ENCODE peak calls at places on chromosomes 3 and 15, in eight cellular contexts. T is cardiac fibroblast; V is transverse colon; D is GM20000; A is B cell; L is CD8-positive, alpha-beta T cell; Y is uterus; N is IMR-90. K is an unnamed sample.

GRCh38 chr15:65286069-65286703 is 497 bp downstream of the PARP16 start:
- DNase-seq in T (peak; percentile 21), V (peak; percentile 62), D (no peak), A (no peak), L (no peak), Y (no peak), N (no peak), K (peak; percentile 79)

GRCh38 chr3:11116336-11117059 is 37.8 kb upstream of the HRH1 start:
- DNase-seq in T (no peak), V (no peak), D (no peak), A (no peak), L (no peak), Y (no peak), N (peak; percentile 37), K (no peak)

GRCh38 chr15:31306036-31306425 is 20.6 kb upstream of the KLF13 start:
- DNase-seq in T (no peak), V (no peak), D (peak; percentile 3), A (no peak), L (no peak), Y (no peak), N (no peak), K (no peak)

GRCh38 chr3:14170569-14171159 is 7.7 kb downstream of the XPC start:
- DNase-seq in T (peak; percentile 10), V (no peak), D (no peak), A (no peak), L (no peak), Y (no peak), N (peak; percentile 90), K (no peak)

GRCh38 chr3:72346526-72346926 is 501.7 kb downstream of the SHQ1 start:
- DNase-seq in T (peak; percentile 96), V (no peak), D (no peak), A (no peak), L (no peak), Y (peak; percentile 54), N (peak; percentile 97), K (no peak)

GRCh38 chr15:95857124-95857757 is 473.3 kb upstream of the NR2F2 start:
- DNase-seq in T (peak; percentile 19), V (no peak), D (no peak), A (no peak), L (no peak), Y (no peak), N (peak; percentile 90), K (no peak)

GRCh38 chr3:54309601-54310000 is 187.2 kb downstream of the CACNA2D3 start:
- DNase-seq in T (no peak), V (no peak), D (no peak), A (no peak), L (no peak), Y (no peak), N (no peak), K (no peak)

GRCh38 chr3:139302084-139302800 is 41.6 kb upstream of the MRPS22 start:
- DNase-seq in T (peak; percentile 98), V (no peak), D (no peak), A (no peak), L (no peak), Y (peak; percentile 19), N (peak; percentile 99), K (no peak)

GRCh38 chr3:193896419-193896818 is 239.5 kb upstream of the HES1 start:
- DNase-seq in T (no peak), V (no peak), D (no peak), A (no peak), L (no peak), Y (no peak), N (no peak), K (no peak)

GRCh38 chr3:69535613-69536012 is 149.7 kb upstream of the FRMD4B start:
- DNase-seq in T (no peak), V (no peak), D (no peak), A (no peak), L (no peak), Y (no peak), N (no peak), K (no peak)

GRCh38 chr3:54600441-54601204 is 327.2 kb downstream of the LRTM1 start:
- DNase-seq in T (no peak), V (no peak), D (no peak), A (no peak), L (no peak), Y (no peak), N (no peak), K (no peak)

GRCh38 chr3:188583476-188584161 is 429.7 kb downstream of the LPP start:
- DNase-seq in T (no peak), V (peak; percentile 61), D (peak; percentile 3), A (no peak), L (no peak), Y (no peak), N (peak; percentile 29), K (no peak)

GRCh38 chr15:31347067-31347975 is 20.7 kb downstream of the KLF13 start:
- DNase-seq in T (no peak), V (no peak), D (no peak), A (no peak), L (peak; percentile 92), Y (no peak), N (no peak), K (no peak)

GRCh38 chr15:66359740-66360139 is 3.3 kb upstream of the TIPIN start:
- DNase-seq in T (no peak), V (peak; percentile 20), D (peak; percentile 13), A (no peak), L (no peak), Y (no peak), N (no peak), K (no peak)

GRCh38 chr15:70383856-70384255 is 286.1 kb upstream of the TLE3 start:
- DNase-seq in T (no peak), V (no peak), D (no peak), A (no peak), L (no peak), Y (no peak), N (no peak), K (peak; percentile 35)

GRCh38 chr3:180362081-180362480 is 239.9 kb upstream of the TTC14 start:
- DNase-seq in T (no peak), V (no peak), D (no peak), A (no peak), L (no peak), Y (no peak), N (no peak), K (no peak)

DNA sequence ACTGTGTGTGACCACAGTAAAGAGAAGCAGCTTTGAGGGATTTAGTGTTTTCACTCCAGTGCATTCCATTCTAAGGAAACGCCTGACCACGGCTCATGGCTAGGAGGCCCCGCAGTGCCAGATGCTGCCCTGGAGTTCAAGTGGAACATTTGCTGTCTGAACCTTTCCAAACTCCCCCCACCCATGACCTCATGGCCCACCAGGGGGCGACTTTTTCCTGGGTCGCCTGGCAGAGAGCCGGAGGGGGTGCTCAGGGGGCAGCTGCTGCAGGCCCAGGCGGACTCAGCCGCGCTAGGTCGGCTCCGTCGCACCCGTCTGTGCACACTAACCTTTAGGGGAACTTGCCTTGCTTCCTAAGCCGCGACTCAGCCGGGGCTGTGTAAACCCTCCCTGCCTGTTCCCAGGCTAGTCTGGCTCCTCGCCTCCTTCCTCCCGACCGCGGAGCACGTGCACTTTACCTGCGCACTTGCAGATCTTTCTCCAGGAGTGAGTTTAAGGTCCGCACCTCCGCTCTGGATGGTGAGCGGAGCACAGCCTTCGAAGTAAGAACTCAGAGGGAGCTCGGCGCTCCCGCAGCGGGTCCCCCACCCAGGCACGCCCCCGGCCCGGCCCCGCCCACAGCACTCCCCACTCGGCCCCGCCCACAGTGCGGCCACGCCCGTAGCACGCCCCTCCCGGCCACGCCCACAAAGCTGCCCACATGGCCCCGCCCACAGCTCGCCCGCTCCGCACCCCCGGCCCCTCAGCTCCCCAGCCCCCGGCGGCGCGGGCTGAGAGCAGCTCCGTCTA is at the start of gene OCA2:
- DNase-seq in T (peak; percentile 35), V (peak; percentile 43), D (no peak), A (peak; percentile 75), L (peak; percentile 63), Y (no peak), N (peak; percentile 30), K (peak; percentile 72)
- TF ChIP-seq CTCF in T (no peak), V (no peak), D (no peak), A (peak; percentile 37), L (peak; percentile 20), Y (no peak), N (peak; percentile 11), K (no peak)

GRCh38 chr3:111978833-111979688 is at the start of gene ABHD10:
- DNase-seq in T (peak; percentile 99), V (peak; percentile 97), D (peak; percentile 89), A (peak; percentile 78), L (peak; percentile 97), Y (peak; percentile 96), N (peak; percentile 98), K (peak; percentile 95)

GRCh38 chr3:111979689-111980025 is 831 bp downstream of the ABHD10 start:
- DNase-seq in T (no peak), V (no peak), D (no peak), A (no peak), L (no peak), Y (no peak), N (no peak), K (no peak)

GRCh38 chr3:111981457-111981763 is 2.6 kb downstream of the ABHD10 start:
- DNase-seq in T (no peak), V (no peak), D (no peak), A (no peak), L (no peak), Y (no peak), N (no peak), K (no peak)

GRCh38 chr3:111978493-111978832 is 363 bp upstream of the ABHD10 start:
- DNase-seq in T (no peak), V (no peak), D (no peak), A (no peak), L (no peak), Y (no peak), N (no peak), K (no peak)

DNA sequence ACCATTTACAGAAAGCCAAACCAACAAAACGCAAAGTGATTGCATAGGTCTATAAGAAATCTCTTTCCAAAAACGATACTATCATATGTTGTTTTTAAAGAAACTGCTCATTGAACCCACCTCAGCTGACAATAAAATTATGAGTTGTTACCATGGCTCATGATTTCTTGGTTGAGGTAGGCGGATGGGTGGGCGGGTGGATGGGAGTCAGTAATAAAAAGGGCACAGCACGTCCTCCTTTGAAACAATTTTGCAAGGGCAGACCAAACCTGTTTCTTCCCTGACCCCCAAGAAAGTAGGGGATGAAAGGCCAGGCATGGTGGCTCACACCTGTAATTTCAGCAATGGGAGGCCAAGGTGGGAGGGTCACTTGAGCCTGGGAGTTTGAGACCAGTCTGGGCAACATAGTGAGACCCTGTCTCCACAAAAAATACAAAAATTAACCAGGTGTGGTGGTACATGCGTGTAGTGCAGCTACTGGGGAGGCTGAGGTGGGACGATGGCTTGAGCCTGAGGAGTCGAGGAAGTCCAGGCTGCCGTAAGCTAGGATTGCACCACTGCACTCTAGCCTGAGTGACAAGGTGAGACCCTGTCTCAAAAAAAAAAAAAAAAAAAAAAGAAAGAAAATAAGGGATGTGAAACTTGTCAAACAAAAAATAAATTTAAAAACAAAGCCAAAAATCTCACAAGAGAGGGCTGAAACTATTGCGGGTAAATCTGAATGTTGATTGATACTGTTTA is 2.1 kb downstream of the ABHD10 start:
- DNase-seq in T (no peak), V (no peak), D (no peak), A (no peak), L (no peak), Y (no peak), N (no peak), K (no peak)
- TF ChIP-seq CTCF in T (no peak), V (no peak), D (no peak), A (no peak), L (no peak), Y (no peak), N (no peak), K (no peak)

GRCh38 chr3:94716326-94717018 is 653.6 kb downstream of the NSUN3 start:
- DNase-seq in T (no peak), V (peak; percentile 15), D (no peak), A (no peak), L (no peak), Y (no peak), N (no peak), K (no peak)
- TF ChIP-seq CTCF in T (no peak), V (peak; percentile 34), D (no peak), A (no peak), L (no peak), Y (no peak), N (no peak), K (no peak)

GRCh38 chr15:57762302-57762701 is 55.8 kb downstream of the POLR2M start:
- DNase-seq in T (no peak), V (no peak), D (no peak), A (no peak), L (no peak), Y (no peak), N (no peak), K (no peak)
- TF ChIP-seq CTCF in T (peak; percentile 37), V (peak; percentile 8), D (no peak), A (no peak), L (no peak), Y (no peak), N (no peak), K (no peak)

K was measured in coronary artery.